ENCODE peak calls at places on chromosomes 16 and 17, in seven cellular contexts. One of them, this sample, is unnamed.

GRCh38 chr16:87161822-87162676 is 155.1 kb downstream of the C16orf95 start:
- DNase-seq in CD8-positive, alpha-beta memory T cell: no peak
- DNase-seq in tibial artery: no peak
- DNase-seq in WTC11: no peak
- DNase-seq in stimulated activated naive CD8-positive, alpha-beta T cell treated with anti-CD3 and anti-CD28 coated beads, Interleukin-15, amount 100 ng/mL, for 72 hours: peak
- DNase-seq in GM04504: no peak
- DNase-seq in right lobe of liver: peak
- DNase-seq in this sample: no peak

GRCh38 chr16:56263711-56264608 is 72.7 kb downstream of the GNAO1 start:
- DNase-seq in CD8-positive, alpha-beta memory T cell: no peak
- DNase-seq in tibial artery: no peak
- DNase-seq in WTC11: no peak
- DNase-seq in stimulated activated naive CD8-positive, alpha-beta T cell treated with anti-CD3 and anti-CD28 coated beads, Interleukin-15, amount 100 ng/mL, for 72 hours: no peak
- DNase-seq in GM04504: no peak
- DNase-seq in right lobe of liver: peak
- DNase-seq in this sample: no peak

GRCh38 chr17:55601874-55602364 is 90.7 kb upstream of the SMIM36 start:
- DNase-seq in CD8-positive, alpha-beta memory T cell: no peak
- DNase-seq in tibial artery: no peak
- DNase-seq in WTC11: peak
- DNase-seq in stimulated activated naive CD8-positive, alpha-beta T cell treated with anti-CD3 and anti-CD28 coated beads, Interleukin-15, amount 100 ng/mL, for 72 hours: no peak
- DNase-seq in GM04504: no peak
- DNase-seq in right lobe of liver: no peak
- DNase-seq in this sample: peak

GRCh38 chr17:78736526-78737079 is 45.5 kb downstream of the CYTH1 start:
- DNase-seq in CD8-positive, alpha-beta memory T cell: peak
- DNase-seq in tibial artery: peak
- DNase-seq in WTC11: peak
- DNase-seq in stimulated activated naive CD8-positive, alpha-beta T cell treated with anti-CD3 and anti-CD28 coated beads, Interleukin-15, amount 100 ng/mL, for 72 hours: no peak
- DNase-seq in GM04504: no peak
- DNase-seq in right lobe of liver: peak
- DNase-seq in this sample: no peak

GRCh38 chr16:82628741-82629140 is 2.0 kb downstream of the CDH13 start:
- DNase-seq in CD8-positive, alpha-beta memory T cell: no peak
- DNase-seq in tibial artery: no peak
- DNase-seq in WTC11: no peak
- DNase-seq in stimulated activated naive CD8-positive, alpha-beta T cell treated with anti-CD3 and anti-CD28 coated beads, Interleukin-15, amount 100 ng/mL, for 72 hours: no peak
- DNase-seq in GM04504: no peak
- DNase-seq in right lobe of liver: no peak
- DNase-seq in this sample: no peak

GRCh38 chr16:20916927-20917326 is 16.4 kb downstream of the LYRM1 start:
- DNase-seq in CD8-positive, alpha-beta memory T cell: no peak
- DNase-seq in tibial artery: no peak
- DNase-seq in WTC11: no peak
- DNase-seq in stimulated activated naive CD8-positive, alpha-beta T cell treated with anti-CD3 and anti-CD28 coated beads, Interleukin-15, amount 100 ng/mL, for 72 hours: no peak
- DNase-seq in GM04504: no peak
- DNase-seq in right lobe of liver: no peak
- DNase-seq in this sample: no peak

GRCh38 chr16:30838876-30839471 is 52.0 kb upstream of the ZNF629 start:
- DNase-seq in CD8-positive, alpha-beta memory T cell: no peak
- DNase-seq in tibial artery: no peak
- DNase-seq in WTC11: no peak
- DNase-seq in stimulated activated naive CD8-positive, alpha-beta T cell treated with anti-CD3 and anti-CD28 coated beads, Interleukin-15, amount 100 ng/mL, for 72 hours: no peak
- DNase-seq in GM04504: no peak
- DNase-seq in right lobe of liver: no peak
- DNase-seq in this sample: no peak

GRCh38 chr16:27802664-27803450 is 252.9 kb downstream of the KATNIP start:
- DNase-seq in CD8-positive, alpha-beta memory T cell: no peak
- DNase-seq in tibial artery: no peak
- DNase-seq in WTC11: no peak
- DNase-seq in stimulated activated naive CD8-positive, alpha-beta T cell treated with anti-CD3 and anti-CD28 coated beads, Interleukin-15, amount 100 ng/mL, for 72 hours: no peak
- DNase-seq in GM04504: no peak
- DNase-seq in right lobe of liver: no peak
- DNase-seq in this sample: no peak

GRCh38 chr16:287298-287811 is 4.4 kb downstream of the PDIA2 start:
- DNase-seq in CD8-positive, alpha-beta memory T cell: no peak
- DNase-seq in tibial artery: no peak
- DNase-seq in WTC11: no peak
- DNase-seq in stimulated activated naive CD8-positive, alpha-beta T cell treated with anti-CD3 and anti-CD28 coated beads, Interleukin-15, amount 100 ng/mL, for 72 hours: no peak
- DNase-seq in GM04504: no peak
- DNase-seq in right lobe of liver: no peak
- DNase-seq in this sample: no peak

GRCh38 chr16:19757762-19758595 is 39.9 kb downstream of the IQCK start:
- DNase-seq in CD8-positive, alpha-beta memory T cell: no peak
- DNase-seq in tibial artery: no peak
- DNase-seq in WTC11: no peak
- DNase-seq in stimulated activated naive CD8-positive, alpha-beta T cell treated with anti-CD3 and anti-CD28 coated beads, Interleukin-15, amount 100 ng/mL, for 72 hours: no peak
- DNase-seq in GM04504: no peak
- DNase-seq in right lobe of liver: no peak
- DNase-seq in this sample: no peak

GRCh38 chr17:50210249-50211225 is 9.1 kb upstream of the COL1A1 start:
- DNase-seq in CD8-positive, alpha-beta memory T cell: no peak
- DNase-seq in tibial artery: peak
- DNase-seq in WTC11: peak
- DNase-seq in stimulated activated naive CD8-positive, alpha-beta T cell treated with anti-CD3 and anti-CD28 coated beads, Interleukin-15, amount 100 ng/mL, for 72 hours: no peak
- DNase-seq in GM04504: peak
- DNase-seq in right lobe of liver: no peak
- DNase-seq in this sample: peak

GRCh38 chr17:79810138-79811027 is 13.5 kb upstream of the CBX8 start:
- DNase-seq in CD8-positive, alpha-beta memory T cell: peak
- DNase-seq in tibial artery: no peak
- DNase-seq in WTC11: peak
- DNase-seq in stimulated activated naive CD8-positive, alpha-beta T cell treated with anti-CD3 and anti-CD28 coated beads, Interleukin-15, amount 100 ng/mL, for 72 hours: peak
- DNase-seq in GM04504: no peak
- DNase-seq in right lobe of liver: peak
- DNase-seq in this sample: no peak

GRCh38 chr17:42720996-42721583 is 23.8 kb downstream of the EZH1 start:
- DNase-seq in CD8-positive, alpha-beta memory T cell: peak
- DNase-seq in tibial artery: no peak
- DNase-seq in WTC11: no peak
- DNase-seq in stimulated activated naive CD8-positive, alpha-beta T cell treated with anti-CD3 and anti-CD28 coated beads, Interleukin-15, amount 100 ng/mL, for 72 hours: peak
- DNase-seq in GM04504: peak
- DNase-seq in right lobe of liver: no peak
- DNase-seq in this sample: peak

GRCh38 chr16:2271848-2272461 is 4.0 kb upstream of the RNPS1 start:
- DNase-seq in CD8-positive, alpha-beta memory T cell: no peak
- DNase-seq in tibial artery: no peak
- DNase-seq in WTC11: no peak
- DNase-seq in stimulated activated naive CD8-positive, alpha-beta T cell treated with anti-CD3 and anti-CD28 coated beads, Interleukin-15, amount 100 ng/mL, for 72 hours: no peak
- DNase-seq in GM04504: no peak
- DNase-seq in right lobe of liver: no peak
- DNase-seq in this sample: no peak

GRCh38 chr17:1040216-1040600 is 43.3 kb downstream of the TIMM22 start:
- DNase-seq in CD8-positive, alpha-beta memory T cell: no peak
- DNase-seq in tibial artery: no peak
- DNase-seq in WTC11: no peak
- DNase-seq in stimulated activated naive CD8-positive, alpha-beta T cell treated with anti-CD3 and anti-CD28 coated beads, Interleukin-15, amount 100 ng/mL, for 72 hours: no peak
- DNase-seq in GM04504: no peak
- DNase-seq in right lobe of liver: no peak
- DNase-seq in this sample: no peak

GRCh38 chr16:30711712-30712111 is 12.7 kb downstream of the SRCAP start:
- DNase-seq in CD8-positive, alpha-beta memory T cell: no peak
- DNase-seq in tibial artery: no peak
- DNase-seq in WTC11: no peak
- DNase-seq in stimulated activated naive CD8-positive, alpha-beta T cell treated with anti-CD3 and anti-CD28 coated beads, Interleukin-15, amount 100 ng/mL, for 72 hours: no peak
- DNase-seq in GM04504: no peak
- DNase-seq in right lobe of liver: no peak
- DNase-seq in this sample: no peak

GRCh38 chr17:82889496-82890338 is 49.9 kb upstream of the ZNF750 start:
- DNase-seq in CD8-positive, alpha-beta memory T cell: no peak
- DNase-seq in tibial artery: no peak
- DNase-seq in WTC11: no peak
- DNase-seq in stimulated activated naive CD8-positive, alpha-beta T cell treated with anti-CD3 and anti-CD28 coated beads, Interleukin-15, amount 100 ng/mL, for 72 hours: no peak
- DNase-seq in GM04504: no peak
- DNase-seq in right lobe of liver: peak
- DNase-seq in this sample: no peak

GRCh38 chr17:47221154-47221553 is 12.0 kb downstream of the MYL4 start:
- DNase-seq in CD8-positive, alpha-beta memory T cell: no peak
- DNase-seq in tibial artery: no peak
- DNase-seq in WTC11: no peak
- DNase-seq in stimulated activated naive CD8-positive, alpha-beta T cell treated with anti-CD3 and anti-CD28 coated beads, Interleukin-15, amount 100 ng/mL, for 72 hours: no peak
- DNase-seq in GM04504: no peak
- DNase-seq in right lobe of liver: no peak
- DNase-seq in this sample: no peak

GRCh38 chr16:84143784-84144199 is 1.2 kb downstream of the HSDL1 start:
- DNase-seq in CD8-positive, alpha-beta memory T cell: no peak
- DNase-seq in tibial artery: no peak
- DNase-seq in WTC11: no peak
- DNase-seq in stimulated activated naive CD8-positive, alpha-beta T cell treated with anti-CD3 and anti-CD28 coated beads, Interleukin-15, amount 100 ng/mL, for 72 hours: no peak
- DNase-seq in GM04504: no peak
- DNase-seq in right lobe of liver: no peak
- DNase-seq in this sample: no peak

GRCh38 chr17:74006366-74006765 is 197.1 kb upstream of the RPL38 start:
- DNase-seq in CD8-positive, alpha-beta memory T cell: no peak
- DNase-seq in tibial artery: no peak
- DNase-seq in WTC11: no peak
- DNase-seq in stimulated activated naive CD8-positive, alpha-beta T cell treated with anti-CD3 and anti-CD28 coated beads, Interleukin-15, amount 100 ng/mL, for 72 hours: no peak
- DNase-seq in GM04504: no peak
- DNase-seq in right lobe of liver: no peak
- DNase-seq in this sample: no peak

GRCh38 chr17:1045456-1045855 is 48.5 kb downstream of the TIMM22 start:
- DNase-seq in CD8-positive, alpha-beta memory T cell: no peak
- DNase-seq in tibial artery: no peak
- DNase-seq in WTC11: no peak
- DNase-seq in stimulated activated naive CD8-positive, alpha-beta T cell treated with anti-CD3 and anti-CD28 coated beads, Interleukin-15, amount 100 ng/mL, for 72 hours: no peak
- DNase-seq in GM04504: no peak
- DNase-seq in right lobe of liver: peak
- DNase-seq in this sample: no peak

GRCh38 chr16:46822270-46822669 is 8.7 kb downstream of the C16orf87 start:
- DNase-seq in CD8-positive, alpha-beta memory T cell: no peak
- DNase-seq in tibial artery: no peak
- DNase-seq in WTC11: no peak
- DNase-seq in stimulated activated naive CD8-positive, alpha-beta T cell treated with anti-CD3 and anti-CD28 coated beads, Interleukin-15, amount 100 ng/mL, for 72 hours: no peak
- DNase-seq in GM04504: no peak
- DNase-seq in right lobe of liver: no peak
- DNase-seq in this sample: no peak

GRCh38 chr17:78706271-78706915 is 75.7 kb downstream of the CYTH1 start:
- DNase-seq in CD8-positive, alpha-beta memory T cell: no peak
- DNase-seq in tibial artery: no peak
- DNase-seq in WTC11: no peak
- DNase-seq in stimulated activated naive CD8-positive, alpha-beta T cell treated with anti-CD3 and anti-CD28 coated beads, Interleukin-15, amount 100 ng/mL, for 72 hours: no peak
- DNase-seq in GM04504: no peak
- DNase-seq in right lobe of liver: no peak
- DNase-seq in this sample: no peak

GRCh38 chr16:29645699-29646187 is 17.3 kb upstream of the SPN start:
- DNase-seq in CD8-positive, alpha-beta memory T cell: no peak
- DNase-seq in tibial artery: no peak
- DNase-seq in WTC11: no peak
- DNase-seq in stimulated activated naive CD8-positive, alpha-beta T cell treated with anti-CD3 and anti-CD28 coated beads, Interleukin-15, amount 100 ng/mL, for 72 hours: no peak
- DNase-seq in GM04504: no peak
- DNase-seq in right lobe of liver: no peak
- DNase-seq in this sample: no peak

GRCh38 chr16:11585460-11586374 is 1.0 kb downstream of the LITAF start:
- DNase-seq in CD8-positive, alpha-beta memory T cell: peak
- DNase-seq in tibial artery: peak
- DNase-seq in WTC11: no peak
- DNase-seq in stimulated activated naive CD8-positive, alpha-beta T cell treated with anti-CD3 and anti-CD28 coated beads, Interleukin-15, amount 100 ng/mL, for 72 hours: no peak
- DNase-seq in GM04504: no peak
- DNase-seq in right lobe of liver: peak
- DNase-seq in this sample: no peak

GRCh38 chr16:56303880-56304279 is 112.6 kb downstream of the GNAO1 start:
- DNase-seq in CD8-positive, alpha-beta memory T cell: no peak
- DNase-seq in tibial artery: no peak
- DNase-seq in WTC11: no peak
- DNase-seq in stimulated activated naive CD8-positive, alpha-beta T cell treated with anti-CD3 and anti-CD28 coated beads, Interleukin-15, amount 100 ng/mL, for 72 hours: no peak
- DNase-seq in GM04504: no peak
- DNase-seq in right lobe of liver: no peak
- DNase-seq in this sample: no peak

GRCh38 chr16:86992587-86992986 is 324.6 kb downstream of the C16orf95 start:
- DNase-seq in CD8-positive, alpha-beta memory T cell: no peak
- DNase-seq in tibial artery: no peak
- DNase-seq in WTC11: no peak
- DNase-seq in stimulated activated naive CD8-positive, alpha-beta T cell treated with anti-CD3 and anti-CD28 coated beads, Interleukin-15, amount 100 ng/mL, for 72 hours: no peak
- DNase-seq in GM04504: no peak
- DNase-seq in right lobe of liver: no peak
- DNase-seq in this sample: no peak

GRCh38 chr17:9217151-9218067 is 196.1 kb downstream of the NTN1 start:
- DNase-seq in CD8-positive, alpha-beta memory T cell: no peak
- DNase-seq in tibial artery: no peak
- DNase-seq in WTC11: no peak
- DNase-seq in stimulated activated naive CD8-positive, alpha-beta T cell treated with anti-CD3 and anti-CD28 coated beads, Interleukin-15, amount 100 ng/mL, for 72 hours: no peak
- DNase-seq in GM04504: peak
- DNase-seq in right lobe of liver: no peak
- DNase-seq in this sample: no peak

GRCh38 chr17:82457071-82457789 is 1.3 kb upstream of the NARF start:
- DNase-seq in CD8-positive, alpha-beta memory T cell: no peak
- DNase-seq in tibial artery: peak
- DNase-seq in WTC11: no peak
- DNase-seq in stimulated activated naive CD8-positive, alpha-beta T cell treated with anti-CD3 and anti-CD28 coated beads, Interleukin-15, amount 100 ng/mL, for 72 hours: no peak
- DNase-seq in GM04504: no peak
- DNase-seq in right lobe of liver: no peak
- DNase-seq in this sample: no peak

GRCh38 chr17:8837438-8838075 is 29.9 kb downstream of the PIK3R6 start:
- DNase-seq in CD8-positive, alpha-beta memory T cell: no peak
- DNase-seq in tibial artery: no peak
- DNase-seq in WTC11: no peak
- DNase-seq in stimulated activated naive CD8-positive, alpha-beta T cell treated with anti-CD3 and anti-CD28 coated beads, Interleukin-15, amount 100 ng/mL, for 72 hours: no peak
- DNase-seq in GM04504: no peak
- DNase-seq in right lobe of liver: no peak
- DNase-seq in this sample: no peak

This sample was measured in NT2/D1.